ENCODE peak calls at places on chromosomes 7 and 10, in five cellular contexts. B is globus pallidus; Q is T-helper 22 cell; N is fibroblast of mammary gland; W is effector CD4-positive, alpha-beta T cell. A is an unnamed sample.

GRCh38 chr7:105493928-105494325 is 28.1 kb downstream of the PUS7 start:
- DNase-seq in B (no peak), N (peak), W (no peak), Q (no peak), A (peak)

GRCh38 chr7:2030475-2031456 is 202.0 kb downstream of the MAD1L1 start:
- DNase-seq in B (no peak), N (no peak), W (no peak), Q (no peak), A (no peak)

GRCh38 chr10:88598060-88598459 is 11.5 kb downstream of the LIPJ start:
- DNase-seq in B (no peak), N (no peak), W (no peak), Q (no peak), A (no peak)

GRCh38 chr10:34689053-34689452 is 126.0 kb downstream of the PARD3 start:
- DNase-seq in B (no peak), N (peak), Q (no peak), W (no peak), A (peak)

GRCh38 chr10:103765168-103765567 is 90.2 kb downstream of the SH3PXD2A start:
- DNase-seq in N (peak), Q (no peak), W (no peak), B (no peak), A (peak)

GRCh38 chr10:22723343-22723779 is 9.0 kb upstream of the PIP4K2A start:
- DNase-seq in Q (no peak), N (no peak), B (peak), W (no peak), A (no peak)

GRCh38 chr7:126370038-126370668 is 882.6 kb downstream of the GRM8 start:
- DNase-seq in W (no peak), N (no peak), Q (no peak), B (no peak), A (peak)

GRCh38 chr7:30062587-30062986 is 34.4 kb downstream of the PLEKHA8 start:
- DNase-seq in W (no peak), B (peak), N (peak), Q (no peak), A (peak)

GRCh38 chr7:30974605-30975256 is 11.0 kb downstream of the GHRHR start:
- DNase-seq in N (peak), W (no peak), Q (no peak), B (no peak), A (peak)

GRCh38 chr7:157503229-157503628 is 166.4 kb downstream of the DNAJB6 start:
- DNase-seq in N (no peak), Q (no peak), B (no peak), W (no peak), A (no peak)

GRCh38 chr7:21326916-21327315 is 101.0 kb upstream of the SP4 start:
- DNase-seq in Q (no peak), B (no peak), N (no peak), W (no peak), A (no peak)

GRCh38 chr7:84677386-84677785 is 482.8 kb upstream of the SEMA3A start:
- DNase-seq in N (peak), W (no peak), Q (no peak), B (no peak), A (peak)

GRCh38 chr7:23491502-23491901 is 21.2 kb upstream of the IGF2BP3 start:
- DNase-seq in B (no peak), W (no peak), Q (no peak), N (no peak), A (peak)

GRCh38 chr10:84076540-84077195 is 62.6 kb upstream of the GHITM start:
- DNase-seq in N (peak), B (no peak), W (no peak), Q (no peak), A (peak)

GRCh38 chr7:71308105-71308504 is 176.2 kb downstream of the GALNT17 start:
- DNase-seq in Q (no peak), N (no peak), W (no peak), B (no peak), A (peak)

GRCh38 chr10:117541405-117541908 is 1.1 kb upstream of the EMX2 start:
- DNase-seq in B (no peak), N (peak), Q (no peak), W (no peak), A (peak)

GRCh38 chr7:84194484-84195260 is at the start of gene SEMA3A:
- DNase-seq in Q (no peak), W (no peak), N (peak), B (peak), A (peak)

GRCh38 chr10:125162181-125162906 is 2.0 kb upstream of the CTBP2 start:
- DNase-seq in Q (no peak), B (no peak), W (no peak), N (no peak), A (no peak)

GRCh38 chr10:26566525-26567348 is 128.6 kb downstream of the APBB1IP start:
- DNase-seq in W (no peak), Q (no peak), B (no peak), N (no peak), A (no peak)

GRCh38 chr7:54394877-54395276 is 147.3 kb upstream of the VSTM2A start:
- DNase-seq in Q (no peak), B (no peak), N (no peak), W (no peak), A (no peak)

GRCh38 chr7:132680590-132680989 is 104.3 kb upstream of the PLXNA4 start:
- DNase-seq in N (no peak), Q (no peak), W (no peak), B (no peak), A (no peak)

GRCh38 chr10:47264797-47265281 is 35.2 kb upstream of the GDF10 start:
- DNase-seq in N (no peak), W (peak), Q (peak), B (no peak), A (no peak)